ENCODE peak calls at places on chromosomes 12 and 14, in five cellular contexts. N, E, U, W and R are unnamed samples.

GRCh38 chr12:32821293-32822089 is 65.8 kb upstream of the YARS2 start:
- DNase-seq in N (no peak), W (no peak), U (no peak), E (no peak), R (no peak)

GRCh38 chr12:126337556-126337955 is 1272.3 kb downstream of the AACS start:
- DNase-seq in E (peak), U (no peak), W (no peak), N (no peak), R (no peak)

GRCh38 chr14:39499514-39499913 is 67.3 kb upstream of the FBXO33 start:
- DNase-seq in U (no peak), W (no peak), E (no peak), N (no peak), R (no peak)

GRCh38 chr12:60402996-60403395 is 807.2 kb downstream of the SLC16A7 start:
- DNase-seq in W (no peak), U (no peak), E (no peak), N (no peak), R (no peak)

GRCh38 chr14:75049731-75050201 is 1.5 kb downstream of the MLH3 start:
- DNase-seq in W (no peak), E (no peak), N (peak), U (no peak), R (no peak)

GRCh38 chr14:58749066-58749669 is 111.4 kb downstream of the DACT1 start:
- DNase-seq in E (peak), W (no peak), U (peak), N (peak), R (peak)

GRCh38 chr12:112985655-112986290 is 7.5 kb downstream of the OAS2 start:
- DNase-seq in W (no peak), E (no peak), U (no peak), N (no peak), R (no peak)

GRCh38 chr12:125110641-125111360 is 45.6 kb downstream of the AACS start:
- DNase-seq in U (no peak), W (no peak), N (peak), E (peak), R (no peak)

GRCh38 chr12:47079894-47080724 is at the start of gene AMIGO2:
- DNase-seq in N (peak), U (no peak), W (no peak), E (no peak), R (peak)